ENCODE peak calls at places on chromosomes 7 and 10, in seven cellular contexts. Q is GM12864; V is NCI-H1417; S is AG08395; B is T1000; Z is DMS153; U is activated T-cell treated with anti-CD3 and anti-CD28 coated beads, Interleukin-2, amount 50 U/mL, for 24 hours. A is an unnamed sample.
A peak's percentile ranks its signal among the peaks of the same experiment; 100 is the strongest.

GRCh38 chr10:126504051-126504760 is 115.9 kb upstream of the ADAM12 start:
- DNase-seq in Q (peak; percentile 3), V (peak; percentile 16), S (peak; percentile 69), B (peak; percentile 23), Z (peak; percentile 6), U (no peak), A (peak; percentile 16)

GRCh38 chr10:79203014-79203675 is 134.4 kb downstream of the ZMIZ1 start:
- DNase-seq in Q (no peak), V (no peak), S (no peak), B (no peak), Z (no peak), U (no peak), A (no peak)

GRCh38 chr7:36192050-36192824 is 39.2 kb downstream of the EEPD1 start:
- DNase-seq in Q (no peak), V (no peak), S (peak; percentile 85), B (no peak), Z (no peak), U (no peak), A (peak; percentile 51)

GRCh38 chr7:79988642-79989041 is 146.0 kb upstream of the GNAI1 start:
- DNase-seq in Q (no peak), V (no peak), S (no peak), B (no peak), Z (no peak), U (no peak), A (no peak)

GRCh38 chr10:59805043-59805442 is 51.8 kb upstream of the MRLN start:
- DNase-seq in Q (no peak), V (peak; percentile 19), S (peak; percentile 7), B (no peak), Z (no peak), U (no peak), A (peak; percentile 38)

GRCh38 chr10:48459270-48460147 is 145.4 kb downstream of the ARHGAP22 start:
- DNase-seq in Q (no peak), V (no peak), S (no peak), B (no peak), Z (no peak), U (peak; percentile 18), A (no peak)

GRCh38 chr10:35259769-35260397 is 76.4 kb upstream of the CCNY start:
- DNase-seq in Q (no peak), V (no peak), S (peak; percentile 92), B (peak; percentile 42), Z (no peak), U (no peak), A (peak; percentile 15)

GRCh38 chr10:5423774-5424173 is 11.4 kb downstream of the NET1 start:
- DNase-seq in Q (no peak), V (no peak), S (peak; percentile 19), B (no peak), Z (no peak), U (no peak), A (no peak)

GRCh38 chr7:109020251-109020650 is 450.6 kb downstream of the DNAJB9 start:
- DNase-seq in Q (no peak), V (no peak), S (no peak), B (no peak), Z (no peak), U (no peak), A (no peak)

GRCh38 chr10:86751477-86751876 is 4.9 kb upstream of the BMPR1A start:
- DNase-seq in Q (no peak), V (no peak), S (no peak), B (no peak), Z (no peak), U (no peak), A (no peak)

GRCh38 chr10:61280303-61280702 is 172.9 kb downstream of the TMEM26 start:
- DNase-seq in Q (no peak), V (no peak), S (peak; percentile 21), B (no peak), Z (no peak), U (no peak), A (no peak)

GRCh38 chr10:76881477-76882220 is 756.0 kb downstream of the KCNMA1 start:
- DNase-seq in Q (no peak), V (no peak), S (peak; percentile 50), B (no peak), Z (no peak), U (no peak), A (peak; percentile 65)

GRCh38 chr10:52644678-52645434 is 127.7 kb downstream of the MBL2 start:
- DNase-seq in Q (peak; percentile 1), V (peak; percentile 2), S (peak; percentile 52), B (peak; percentile 59), Z (peak; percentile 15), U (no peak), A (no peak)

GRCh38 chr10:93267521-93267920 is 193.8 kb downstream of the CYP26A1 start:
- DNase-seq in Q (peak; percentile 88), V (no peak), S (no peak), B (no peak), Z (no peak), U (no peak), A (no peak)

GRCh38 chr10:115827180-115827579 is 445.8 kb downstream of the GFRA1 start:
- DNase-seq in Q (no peak), V (no peak), S (peak; percentile 51), B (no peak), Z (no peak), U (no peak), A (no peak)

GRCh38 chr10:66783296-66783695 is 142.5 kb upstream of the LRRTM3 start:
- DNase-seq in Q (no peak), V (no peak), S (peak; percentile 16), B (no peak), Z (no peak), U (no peak), A (no peak)

GRCh38 chr10:13272164-13272571 is 27.7 kb downstream of the PHYH start:
- DNase-seq in Q (peak; percentile 12), V (no peak), S (peak; percentile 34), B (no peak), Z (no peak), U (no peak), A (no peak)

GRCh38 chr7:869348-869747 is 7.0 kb upstream of the GET4 start:
- DNase-seq in Q (no peak), V (no peak), S (no peak), B (no peak), Z (no peak), U (no peak), A (no peak)

GRCh38 chr10:118310822-118311221 is 31.3 kb downstream of the FAM204A start:
- DNase-seq in Q (no peak), V (no peak), S (peak; percentile 18), B (no peak), Z (no peak), U (no peak), A (no peak)

GRCh38 chr10:125030567-125031197 is 88.8 kb downstream of the ZRANB1 start:
- DNase-seq in Q (no peak), V (no peak), S (no peak), B (no peak), Z (no peak), U (no peak), A (no peak)

GRCh38 chr10:48803831-48804584 is 119.3 kb downstream of the WDFY4 start:
- DNase-seq in Q (no peak), V (no peak), S (no peak), B (no peak), Z (no peak), U (no peak), A (no peak)

GRCh38 chr10:132420469-132421376 is 23.7 kb downstream of the PWWP2B start:
- DNase-seq in Q (no peak), V (no peak), S (no peak), B (no peak), Z (no peak), U (no peak), A (no peak)

GRCh38 chr7:25857376-25858067 is 294.5 kb upstream of the NFE2L3 start:
- DNase-seq in Q (no peak), V (peak; percentile 70), S (peak; percentile 41), B (no peak), Z (peak; percentile 88), U (no peak), A (no peak)

GRCh38 chr10:31939797-31940708 is 11.4 kb upstream of the ARHGAP12 start:
- DNase-seq in Q (no peak), V (no peak), S (no peak), B (no peak), Z (no peak), U (no peak), A (no peak)

GRCh38 chr10:45441791-45442190 is 67.8 kb downstream of the ALOX5 start:
- DNase-seq in Q (no peak), V (no peak), S (no peak), B (no peak), Z (no peak), U (no peak), A (no peak)

GRCh38 chr7:135076882-135077281 is 71.0 kb upstream of the TMEM140 start:
- DNase-seq in Q (no peak), V (no peak), S (no peak), B (no peak), Z (no peak), U (no peak), A (no peak)